ENCODE peak calls at places on chromosomes 16 and 17, in four cellular contexts. One of them, this sample, is unnamed.

GRCh38 chr16:50088302-50088701 is 22.5 kb downstream of the HEATR3 start:
- DNase-seq in stomach: no peak
- DNase-seq in left lung: no peak
- DNase-seq in endothelial cell of umbilical vein: no peak
- DNase-seq in this sample: no peak

GRCh38 chr16:30184430-30185140 is 1.2 kb downstream of the CORO1A start:
- DNase-seq in stomach: peak; percentile 31
- DNase-seq in left lung: peak; percentile 90
- DNase-seq in endothelial cell of umbilical vein: no peak
- DNase-seq in this sample: peak; percentile 30

GRCh38 chr16:81790772-81791171 is 11.7 kb downstream of the PLCG2 start:
- DNase-seq in stomach: no peak
- DNase-seq in left lung: no peak
- DNase-seq in endothelial cell of umbilical vein: no peak
- DNase-seq in this sample: no peak

GRCh38 chr16:69078073-69078472 is 27.4 kb upstream of the HAS3 start:
- DNase-seq in stomach: no peak
- DNase-seq in left lung: no peak
- DNase-seq in endothelial cell of umbilical vein: no peak
- DNase-seq in this sample: no peak

GRCh38 chr17:13194887-13195286 is 177.1 kb upstream of the ELAC2 start:
- DNase-seq in stomach: no peak
- DNase-seq in left lung: no peak
- DNase-seq in endothelial cell of umbilical vein: no peak
- DNase-seq in this sample: no peak

GRCh38 chr16:31767267-31767666 is 106.3 kb upstream of the ZNF267 start:
- DNase-seq in stomach: no peak
- DNase-seq in left lung: no peak
- DNase-seq in endothelial cell of umbilical vein: no peak
- DNase-seq in this sample: no peak

GRCh38 chr16:17002557-17002956 is 468.2 kb downstream of the XYLT1 start:
- DNase-seq in stomach: no peak
- DNase-seq in left lung: no peak
- DNase-seq in endothelial cell of umbilical vein: no peak
- DNase-seq in this sample: no peak

GRCh38 chr17:7438050-7438614 is 1.2 kb upstream of the FGF11 start:
- DNase-seq in stomach: peak; percentile 53
- DNase-seq in left lung: peak; percentile 99
- DNase-seq in endothelial cell of umbilical vein: peak; percentile 18
- DNase-seq in this sample: peak; percentile 40

GRCh38 chr16:734208-734980 is 6.4 kb downstream of the CIAO3 start:
- DNase-seq in stomach: no peak
- DNase-seq in left lung: peak; percentile 71
- DNase-seq in endothelial cell of umbilical vein: no peak
- DNase-seq in this sample: no peak

GRCh38 chr16:55651841-55652824 is 3.7 kb upstream of the SLC6A2 start:
- DNase-seq in stomach: no peak
- DNase-seq in left lung: no peak
- DNase-seq in endothelial cell of umbilical vein: no peak
- DNase-seq in this sample: no peak

GRCh38 chr16:77993111-77993571 is 29.2 kb upstream of the CLEC3A start:
- DNase-seq in stomach: no peak
- DNase-seq in left lung: no peak
- DNase-seq in endothelial cell of umbilical vein: no peak
- DNase-seq in this sample: no peak

GRCh38 chr17:58231644-58232043 is 6.7 kb upstream of the LPO start:
- DNase-seq in stomach: no peak
- DNase-seq in left lung: no peak
- DNase-seq in endothelial cell of umbilical vein: no peak
- DNase-seq in this sample: no peak

GRCh38 chr16:5002699-5003143 is 31.0 kb downstream of the NAGPA start:
- DNase-seq in stomach: no peak
- DNase-seq in left lung: no peak
- DNase-seq in endothelial cell of umbilical vein: no peak
- DNase-seq in this sample: no peak

GRCh38 chr17:40075216-40076100 is 12.7 kb downstream of the THRA start:
- DNase-seq in stomach: peak; percentile 94
- DNase-seq in left lung: peak; percentile 86
- DNase-seq in endothelial cell of umbilical vein: peak; percentile 63
- DNase-seq in this sample: peak; percentile 39

GRCh38 chr16:46673320-46674013 is 15.5 kb downstream of the VPS35 start:
- DNase-seq in stomach: peak; percentile 59
- DNase-seq in left lung: peak; percentile 26
- DNase-seq in endothelial cell of umbilical vein: peak; percentile 62
- DNase-seq in this sample: peak; percentile 21

GRCh38 chr16:81523387-81524115 is 78.9 kb downstream of the CMIP start:
- DNase-seq in stomach: peak; percentile 62
- DNase-seq in left lung: no peak
- DNase-seq in endothelial cell of umbilical vein: no peak
- DNase-seq in this sample: no peak

GRCh38 chr17:70629902-70630301 is 460.6 kb downstream of the KCNJ2 start:
- DNase-seq in stomach: no peak
- DNase-seq in left lung: no peak
- DNase-seq in endothelial cell of umbilical vein: peak; percentile 44
- DNase-seq in this sample: no peak

GRCh38 chr17:48611213-48611612 is 396 bp upstream of the HOXB7 start:
- DNase-seq in stomach: no peak
- DNase-seq in left lung: no peak
- DNase-seq in endothelial cell of umbilical vein: no peak
- DNase-seq in this sample: no peak

GRCh38 chr16:30619643-30620042 is 9.5 kb upstream of the ZNF689 start:
- DNase-seq in stomach: no peak
- DNase-seq in left lung: no peak
- DNase-seq in endothelial cell of umbilical vein: no peak
- DNase-seq in this sample: no peak

GRCh38 chr17:74840989-74841666 is 18.6 kb downstream of the GRIN2C start:
- DNase-seq in stomach: no peak
- DNase-seq in left lung: peak; percentile 80
- DNase-seq in endothelial cell of umbilical vein: no peak
- DNase-seq in this sample: no peak

GRCh38 chr16:11629071-11630030 is 38.9 kb upstream of the SNN start:
- DNase-seq in stomach: no peak
- DNase-seq in left lung: peak; percentile 83
- DNase-seq in endothelial cell of umbilical vein: no peak
- DNase-seq in this sample: no peak

GRCh38 chr17:78293896-78294295 is 62.5 kb downstream of the TMEM235 start:
- DNase-seq in stomach: no peak
- DNase-seq in left lung: no peak
- DNase-seq in endothelial cell of umbilical vein: no peak
- DNase-seq in this sample: no peak

GRCh38 chr17:81039854-81040758 is 5.2 kb downstream of the BAIAP2 start:
- DNase-seq in stomach: no peak
- DNase-seq in left lung: peak; percentile 74
- DNase-seq in endothelial cell of umbilical vein: peak; percentile 49
- DNase-seq in this sample: no peak

GRCh38 chr17:75430159-75430748 is 24.8 kb upstream of the GRB2 start:
- DNase-seq in stomach: no peak
- DNase-seq in left lung: no peak
- DNase-seq in endothelial cell of umbilical vein: no peak
- DNase-seq in this sample: no peak

GRCh38 chr16:84065536-84066132 is 23.0 kb upstream of the SLC38A8 start:
- DNase-seq in stomach: peak; percentile 53
- DNase-seq in left lung: no peak
- DNase-seq in endothelial cell of umbilical vein: peak; percentile 56
- DNase-seq in this sample: no peak

GRCh38 chr16:87461466-87461975 is 31.3 kb downstream of the ZCCHC14 start:
- DNase-seq in stomach: peak; percentile 96
- DNase-seq in left lung: peak; percentile 91
- DNase-seq in endothelial cell of umbilical vein: peak; percentile 77
- DNase-seq in this sample: no peak

GRCh38 chr17:44901323-44901965 is 2.2 kb upstream of the EFTUD2 start:
- DNase-seq in stomach: no peak
- DNase-seq in left lung: no peak
- DNase-seq in endothelial cell of umbilical vein: peak; percentile 88
- DNase-seq in this sample: no peak

GRCh38 chr16:83365166-83365565 is 442.6 kb upstream of the HSBP1 start:
- DNase-seq in stomach: no peak
- DNase-seq in left lung: no peak
- DNase-seq in endothelial cell of umbilical vein: peak; percentile 86
- DNase-seq in this sample: no peak

GRCh38 chr16:79519448-79519847 is 81.1 kb downstream of the MAF start:
- DNase-seq in stomach: peak; percentile 43
- DNase-seq in left lung: peak; percentile 68
- DNase-seq in endothelial cell of umbilical vein: no peak
- DNase-seq in this sample: no peak

GRCh38 chr17:1562178-1562643 is 381 bp downstream of the PITPNA start:
- DNase-seq in stomach: peak; percentile 50
- DNase-seq in left lung: peak; percentile 92
- DNase-seq in endothelial cell of umbilical vein: peak; percentile 23
- DNase-seq in this sample: peak; percentile 29

GRCh38 chr17:58265902-58266875 is 14.5 kb downstream of the MPO start:
- DNase-seq in stomach: no peak
- DNase-seq in left lung: no peak
- DNase-seq in endothelial cell of umbilical vein: no peak
- DNase-seq in this sample: no peak

GRCh38 chr17:56754523-56755208 is 79.1 kb downstream of the C17orf67 start:
- DNase-seq in stomach: no peak
- DNase-seq in left lung: no peak
- DNase-seq in endothelial cell of umbilical vein: peak; percentile 53
- DNase-seq in this sample: no peak

GRCh38 chr16:88941933-88942909 is 34.8 kb downstream of the CBFA2T3 start:
- DNase-seq in stomach: peak; percentile 63
- DNase-seq in left lung: peak; percentile 93
- DNase-seq in endothelial cell of umbilical vein: no peak
- DNase-seq in this sample: peak; percentile 54

GRCh38 chr16:72939247-72939646 is 108.7 kb downstream of the ZFHX3 start:
- DNase-seq in stomach: no peak
- DNase-seq in left lung: no peak
- DNase-seq in endothelial cell of umbilical vein: no peak
- DNase-seq in this sample: no peak

DNA sequence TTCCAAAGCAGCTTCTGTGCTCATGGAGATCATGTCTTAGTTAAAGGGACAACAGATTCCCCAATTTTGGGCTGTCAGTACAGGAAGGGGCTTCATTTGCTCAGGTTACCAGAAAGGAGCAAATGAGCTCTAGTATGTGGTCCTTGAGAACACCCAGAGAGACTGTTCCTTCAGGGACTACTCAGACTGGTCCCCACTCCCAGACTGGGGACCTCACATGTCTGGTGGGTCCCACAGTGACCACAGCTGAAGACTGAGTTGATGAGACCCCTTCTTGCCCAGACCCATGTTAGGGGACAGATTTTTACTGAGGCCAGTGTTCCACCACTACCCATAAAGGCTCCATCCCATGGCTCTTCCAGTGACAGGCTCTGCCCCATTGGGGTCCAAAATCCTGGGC is 1695.2 kb downstream of the TP53TG3F start:
- DNase-seq in stomach: no peak
- DNase-seq in left lung: no peak
- DNase-seq in endothelial cell of umbilical vein: no peak
- DNase-seq in this sample: no peak
- H3K9me3 ChIP-seq in stomach: peaks cover 38% of the 10 kb centered on the region
- H3K9me3 ChIP-seq in left lung: peaks cover 69% of the 10 kb centered on the region
- H3K9me3 ChIP-seq in endothelial cell of umbilical vein: peaks cover 5% of the 10 kb centered on the region
- H3K9me3 ChIP-seq in this sample: no peaks in the 10 kb centered on the region

GRCh38 chr16:28899882-28900600 is 21.8 kb downstream of the ATP2A1 start:
- DNase-seq in stomach: no peak
- DNase-seq in left lung: no peak
- DNase-seq in endothelial cell of umbilical vein: no peak
- DNase-seq in this sample: no peak
- H3K9me3 ChIP-seq in stomach: no peaks in the 10 kb centered on the region
- H3K9me3 ChIP-seq in left lung: no peaks in the 10 kb centered on the region
- H3K9me3 ChIP-seq in endothelial cell of umbilical vein: no peaks in the 10 kb centered on the region
- H3K9me3 ChIP-seq in this sample: no peaks in the 10 kb centered on the region

GRCh38 chr16:65770752-65771151 is 595.7 kb upstream of the CDH5 start:
- DNase-seq in stomach: no peak
- DNase-seq in left lung: no peak
- DNase-seq in endothelial cell of umbilical vein: no peak
- DNase-seq in this sample: no peak

GRCh38 chr16:65767125-65767524 is 599.4 kb upstream of the CDH5 start:
- DNase-seq in stomach: no peak
- DNase-seq in left lung: no peak
- DNase-seq in endothelial cell of umbilical vein: no peak
- DNase-seq in this sample: no peak

GRCh38 chr16:65771707-65772106 is 594.8 kb upstream of the CDH5 start:
- DNase-seq in stomach: no peak
- DNase-seq in left lung: no peak
- DNase-seq in endothelial cell of umbilical vein: no peak
- DNase-seq in this sample: no peak

GRCh38 chr16:65769776-65770438 is 596.6 kb upstream of the CDH5 start:
- DNase-seq in stomach: no peak
- DNase-seq in left lung: no peak
- DNase-seq in endothelial cell of umbilical vein: peak; percentile 12
- DNase-seq in this sample: no peak

GRCh38 chr16:65769055-65769465 is 597.4 kb upstream of the CDH5 start:
- DNase-seq in stomach: no peak
- DNase-seq in left lung: no peak
- DNase-seq in endothelial cell of umbilical vein: peak; percentile 62
- DNase-seq in this sample: no peak
- H3K9me3 ChIP-seq in stomach: peaks cover 11% of the 10 kb centered on the region
- H3K9me3 ChIP-seq in left lung: peaks cover 14% of the 10 kb centered on the region
- H3K9me3 ChIP-seq in endothelial cell of umbilical vein: no peaks in the 10 kb centered on the region
- H3K9me3 ChIP-seq in this sample: no peaks in the 10 kb centered on the region

GRCh38 chr17:72360386-72360940 is 239.6 kb downstream of the SOX9 start:
- DNase-seq in stomach: no peak
- DNase-seq in left lung: no peak
- DNase-seq in endothelial cell of umbilical vein: no peak
- DNase-seq in this sample: no peak

GRCh38 chr17:72365857-72366415 is 245.1 kb downstream of the SOX9 start:
- DNase-seq in stomach: no peak
- DNase-seq in left lung: no peak
- DNase-seq in endothelial cell of umbilical vein: no peak
- DNase-seq in this sample: no peak

GRCh38 chr17:72362466-72363335 is 241.9 kb downstream of the SOX9 start:
- DNase-seq in stomach: no peak
- DNase-seq in left lung: no peak
- DNase-seq in endothelial cell of umbilical vein: no peak
- DNase-seq in this sample: no peak

GRCh38 chr17:72361892-72362291 is 241.1 kb downstream of the SOX9 start:
- DNase-seq in stomach: no peak
- DNase-seq in left lung: no peak
- DNase-seq in endothelial cell of umbilical vein: no peak
- DNase-seq in this sample: no peak

DNA sequence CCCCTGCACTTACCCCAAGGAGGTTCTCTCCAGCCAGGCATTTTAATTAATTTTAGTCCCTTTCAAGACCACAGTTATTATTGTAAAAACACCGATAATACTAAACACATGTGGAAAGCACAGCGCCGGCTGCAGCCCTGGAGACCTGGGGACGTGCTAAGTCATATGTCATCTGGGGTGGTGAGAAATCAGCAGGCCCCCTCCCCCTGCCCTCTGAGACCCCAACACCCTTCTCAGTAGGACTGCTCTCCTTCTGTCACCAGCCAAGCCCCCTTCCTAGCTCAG is 242.5 kb downstream of the SOX9 start:
- DNase-seq in stomach: no peak
- DNase-seq in left lung: no peak
- DNase-seq in endothelial cell of umbilical vein: no peak
- DNase-seq in this sample: no peak
- H3K9me3 ChIP-seq in stomach: no peaks in the 10 kb centered on the region
- H3K9me3 ChIP-seq in left lung: no peaks in the 10 kb centered on the region
- H3K9me3 ChIP-seq in endothelial cell of umbilical vein: peaks cover 2% of the 10 kb centered on the region
- H3K9me3 ChIP-seq in this sample: no peaks in the 10 kb centered on the region